ENCODE peak calls at places on chromosome 11, in six cellular contexts. Y, T, Q, L, E and U are unnamed samples.

GRCh38 chr11:35144103-35144741 is 5.3 kb downstream of the CD44 start:
- DNase-seq in E (peak), L (peak), T (no peak), Q (no peak), Y (peak), U (no peak)

GRCh38 chr11:95682552-95682951 is 107.0 kb downstream of the FAM76B start:
- DNase-seq in T (no peak), L (no peak), Y (peak), Q (no peak), E (no peak), U (no peak)

GRCh38 chr11:122100222-122101080 is 15.6 kb downstream of the BLID start:
- DNase-seq in L (peak), Y (peak), T (no peak), Q (no peak), E (no peak), U (peak)

GRCh38 chr11:43021466-43021865 is 290.3 kb upstream of the API5 start:
- DNase-seq in Q (no peak), L (no peak), Y (no peak), E (peak), T (no peak), U (peak)

GRCh38 chr11:64295760-64296159 is 4.4 kb upstream of the CATSPERZ start:
- DNase-seq in E (no peak), T (no peak), Y (no peak), L (no peak), Q (no peak), U (no peak)

GRCh38 chr11:75815345-75815983 is 454 bp downstream of the UVRAG start:
- DNase-seq in Y (peak), T (no peak), Q (no peak), L (peak), E (peak), U (peak)

GRCh38 chr11:33500865-33501479 is 199.7 kb downstream of the C11orf91 start:
- DNase-seq in L (peak), T (peak), Y (peak), Q (no peak), E (peak), U (peak)

GRCh38 chr11:109422755-109423113 is 744 bp downstream of the C11orf87 start:
- DNase-seq in E (no peak), Q (no peak), Y (no peak), T (no peak), L (no peak), U (no peak)

GRCh38 chr11:122727101-122727929 is 71.8 kb downstream of the UBASH3B start:
- DNase-seq in E (peak), L (peak), T (peak), Y (no peak), Q (no peak), U (no peak)

GRCh38 chr11:57498540-57498939 is 17.0 kb downstream of the SLC43A1 start:
- DNase-seq in T (no peak), E (no peak), Y (no peak), L (no peak), Q (no peak), U (no peak)

GRCh38 chr11:122746050-122746478 is 90.5 kb downstream of the UBASH3B start:
- DNase-seq in Q (no peak), E (no peak), L (no peak), Y (no peak), T (no peak), U (no peak)

GRCh38 chr11:88355887-88356286 is 18.4 kb upstream of the CTSC start:
- DNase-seq in L (no peak), E (peak), T (no peak), Q (no peak), Y (no peak), U (no peak)

GRCh38 chr11:88353386-88353785 is 15.8 kb upstream of the CTSC start:
- DNase-seq in L (no peak), E (no peak), Q (no peak), T (no peak), Y (no peak), U (no peak)

GRCh38 chr11:88357323-88358039 is 19.9 kb upstream of the CTSC start:
- DNase-seq in L (peak), Y (peak), T (no peak), Q (no peak), E (peak), U (no peak)

GRCh38 chr11:88353835-88354496 is 16.4 kb upstream of the CTSC start:
- DNase-seq in L (no peak), T (no peak), Y (no peak), E (no peak), Q (no peak), U (no peak)

DNA sequence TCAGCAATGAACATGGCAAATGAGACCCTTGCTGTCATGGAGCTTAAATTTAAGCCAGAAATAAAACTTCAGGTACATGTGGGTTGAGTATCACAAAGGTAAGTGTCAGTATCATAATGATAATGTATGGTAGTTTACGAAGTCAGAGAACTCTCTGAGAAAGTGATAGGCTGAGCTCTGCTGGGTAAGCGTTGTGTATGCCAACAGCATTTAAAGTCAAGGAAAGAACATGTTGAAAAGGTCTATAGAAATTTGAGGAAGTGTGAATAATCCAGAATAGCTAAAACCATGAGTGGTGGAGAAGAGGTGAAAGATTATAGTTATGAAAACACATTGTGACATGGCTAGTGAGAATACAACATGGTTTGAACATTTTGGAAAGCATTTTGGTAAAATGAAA is 17.4 kb upstream of the CTSC start:
- DNase-seq in Q (no peak), T (no peak), Y (no peak), E (no peak), L (no peak), U (no peak)
- H3K4me3 ChIP-seq in Q (no peak), T (no peak), Y (no peak), E (no peak), L (no peak), U (no peak)

DNA sequence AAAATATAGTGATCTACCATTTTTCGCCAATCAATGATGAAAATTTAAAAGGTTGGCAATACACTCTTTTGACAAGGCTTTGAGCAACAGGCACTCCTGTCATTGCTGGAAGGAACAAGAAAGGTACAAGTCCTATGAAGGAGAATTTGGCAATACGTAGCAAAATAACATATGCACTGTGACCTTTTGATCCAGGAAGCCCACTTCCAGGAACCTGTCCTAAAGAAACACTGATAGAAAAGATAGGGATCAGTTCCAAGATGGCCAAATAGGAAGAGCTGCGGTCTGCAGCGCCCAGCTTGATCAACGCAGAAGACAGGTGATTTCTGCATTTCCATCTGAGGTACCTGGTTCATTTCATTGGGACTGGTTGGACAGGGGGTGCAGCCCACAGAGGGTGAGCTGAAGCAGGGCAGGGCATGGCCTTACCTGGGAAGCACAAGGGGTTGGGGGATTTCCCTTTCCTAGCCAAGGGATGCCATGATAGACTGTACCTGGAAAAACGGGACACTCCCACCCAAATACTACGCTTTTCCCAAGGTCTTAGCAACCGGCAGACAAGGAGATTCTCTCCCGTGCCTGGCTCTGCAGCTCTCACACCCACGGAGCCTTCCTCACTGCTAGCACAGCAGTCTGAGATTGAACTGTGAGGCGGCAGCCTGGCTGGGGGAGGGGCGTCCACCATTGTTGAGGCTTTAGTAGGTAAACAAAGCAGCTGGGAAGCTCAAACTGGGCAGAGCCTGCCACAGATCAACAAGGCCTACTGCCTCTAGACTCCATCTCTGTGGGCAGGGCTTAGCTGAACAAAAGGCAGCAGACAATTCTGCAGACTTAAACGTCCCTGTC is 69.7 kb upstream of the GALNT18 start:
- DNase-seq in L (no peak), Y (no peak), E (no peak), T (peak), Q (peak), U (peak)
- H4K8ac ChIP-seq in L (no peak), Y (no peak), E (no peak), T (no peak), Q (peak), U (no peak)

GRCh38 chr11:125163431-125164011 is 1.0 kb upstream of the PKNOX2 start:
- DNase-seq in Q (no peak), Y (no peak), E (no peak), T (peak), L (peak), U (peak)

GRCh38 chr11:125164091-125164421 is 495 bp upstream of the PKNOX2 start:
- DNase-seq in E (no peak), T (no peak), L (no peak), Y (no peak), Q (no peak), U (no peak)

GRCh38 chr11:125165664-125166346 is 1.3 kb downstream of the PKNOX2 start:
- DNase-seq in T (no peak), Y (peak), Q (no peak), L (peak), E (no peak), U (peak)

GRCh38 chr11:125165111-125165663 is 636 bp downstream of the PKNOX2 start:
- DNase-seq in E (peak), Y (peak), T (peak), L (peak), Q (no peak), U (peak)

DNA sequence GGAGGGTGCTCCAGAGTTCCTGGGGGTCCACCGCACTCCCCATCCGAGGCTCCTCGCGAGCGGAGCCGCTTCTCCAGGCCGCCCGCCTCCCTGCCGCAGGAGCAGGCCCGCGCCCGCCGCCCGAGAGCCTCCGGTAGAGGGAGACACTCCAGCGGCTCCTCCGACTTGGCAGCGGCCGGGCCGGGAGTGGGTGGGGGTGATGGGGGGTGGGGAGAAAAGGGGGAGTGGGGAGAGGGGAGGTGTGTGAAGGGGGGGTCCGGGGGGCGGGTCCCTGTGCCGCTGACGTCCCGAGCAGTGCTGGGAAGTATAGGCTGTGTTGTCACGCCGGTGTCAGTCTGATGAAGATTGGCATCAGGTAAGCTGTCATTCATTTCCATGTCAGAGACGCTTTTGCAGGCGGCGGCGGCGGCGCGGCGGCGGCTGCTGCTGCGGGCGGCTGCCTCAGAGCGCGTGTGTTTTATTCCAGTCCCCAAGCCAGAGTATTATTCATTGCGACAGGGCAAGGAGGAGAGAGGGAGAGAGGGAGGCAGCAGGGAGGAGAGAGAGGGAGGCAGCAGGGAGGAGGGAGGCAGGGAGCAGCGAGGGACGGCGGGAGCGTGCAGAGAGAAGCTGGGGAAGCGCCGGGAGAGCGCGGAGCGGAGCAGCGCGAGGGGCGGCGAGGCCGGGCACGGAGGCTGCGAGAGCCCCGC is at the start of gene PKNOX2:
- DNase-seq in Q (no peak), Y (peak), E (peak), L (peak), T (peak), U (peak)
- H3K4me3 ChIP-seq in Q (peak), Y (peak), E (peak), L (peak), T (peak), U (peak)

DNA sequence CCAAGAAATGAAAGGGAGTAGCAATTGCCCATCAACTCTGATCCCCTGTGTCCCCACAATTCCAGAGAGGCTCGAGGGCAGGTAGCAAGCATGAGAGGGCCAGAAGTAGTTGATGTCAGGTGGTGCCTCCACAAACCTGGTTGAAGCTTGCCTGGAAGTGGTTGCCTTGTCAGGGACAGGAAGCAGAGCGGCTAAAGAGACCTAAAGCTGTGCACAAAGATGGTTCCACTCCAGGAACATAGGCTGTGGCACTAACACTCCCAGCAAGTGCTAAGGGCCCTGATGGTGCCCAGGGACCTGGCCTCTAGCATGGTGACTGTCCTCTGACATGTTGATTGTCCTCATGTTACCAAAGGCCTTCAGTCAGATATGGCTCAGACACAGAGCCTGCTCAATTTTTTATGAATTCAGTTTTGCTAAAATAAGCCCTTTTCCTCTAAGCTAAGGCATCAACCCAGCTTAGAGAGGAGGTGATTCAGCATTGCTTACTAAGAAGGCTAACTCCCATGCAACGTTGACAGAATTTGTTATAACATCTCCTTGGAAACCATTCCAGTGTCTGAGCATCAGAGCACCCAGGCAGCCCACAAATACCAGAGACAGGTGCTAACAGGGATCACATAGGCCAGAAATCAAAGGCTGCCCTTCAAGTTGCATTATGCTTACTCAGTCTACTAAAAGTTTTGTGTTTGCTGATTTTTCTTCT is 196.3 kb upstream of the ARHGAP20 start:
- DNase-seq in E (peak), Q (no peak), Y (peak), L (peak), T (no peak), U (peak)
- H4K8ac ChIP-seq in E (no peak), Q (no peak), Y (peak), L (peak), T (no peak), U (no peak)

GRCh38 chr11:120326228-120326627 is 1.1 kb downstream of the TLCD5 start:
- DNase-seq in T (no peak), L (peak), E (peak), Q (no peak), Y (peak), U (no peak)
- H3K4me3 ChIP-seq in T (no peak), L (peak), E (no peak), Q (peak), Y (peak), U (no peak)

GRCh38 chr11:100687032-100687629 is at the start of gene ARHGAP42:
- DNase-seq in E (peak), L (peak), T (peak), Y (peak), Q (peak), U (peak)
- H4K8ac ChIP-seq in E (peak), L (peak), T (no peak), Y (no peak), Q (peak), U (peak)

GRCh38 chr11:73048446-73048845 is 93.7 kb downstream of the FCHSD2 start:
- DNase-seq in Q (no peak), Y (no peak), E (no peak), L (no peak), T (no peak), U (no peak)
- H3K4me3 ChIP-seq in Q (no peak), Y (no peak), E (no peak), L (no peak), T (no peak), U (no peak)

DNA sequence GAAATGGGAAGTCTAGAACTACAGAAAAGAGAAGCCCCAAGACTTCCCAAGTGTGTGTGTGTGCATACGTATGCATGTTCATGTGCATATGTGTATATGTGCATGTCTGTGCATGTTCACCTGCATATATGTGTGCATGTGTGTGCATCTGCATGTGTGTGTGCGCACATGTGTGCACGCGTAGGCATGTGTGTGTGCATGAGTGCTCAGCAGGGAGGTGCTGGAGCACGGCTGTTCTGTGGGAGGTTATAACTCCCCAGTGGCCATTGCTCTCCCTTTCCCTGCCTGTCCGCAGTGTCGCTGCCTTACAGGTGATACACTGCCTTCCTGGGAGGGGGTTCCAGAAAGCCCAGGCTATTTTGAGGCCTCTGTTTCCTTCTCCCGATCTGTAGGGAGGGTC is 29.8 kb downstream of the B3GAT1 start:
- DNase-seq in Y (no peak), L (no peak), T (no peak), Q (no peak), E (no peak), U (no peak)
- H4K8ac ChIP-seq in Y (no peak), L (no peak), T (no peak), Q (no peak), E (no peak), U (no peak)